ENCODE peak calls at places on chromosomes 13 and 19, in eight cellular contexts. X is body of pancreas, I is stomach, E is IMR-90, M is transverse colon, V is adrenal gland, L is testis, G is uterus. Z is an unnamed sample.

GRCh38 chr19:30691767-30692516 is 319.8 kb downstream of the ZNF536 start:
- DNase-seq in X (no peak), I (no peak), E (no peak), M (no peak), V (no peak), L (no peak), G (no peak), Z (no peak)

GRCh38 chr19:33024398-33024797 is 40.3 kb downstream of the RHPN2 start:
- DNase-seq in X (no peak), I (no peak), E (no peak), M (no peak), V (no peak), L (no peak), G (no peak), Z (no peak)

GRCh38 chr19:52398091-52398461 is 427 bp downstream of the ZNF528 start:
- DNase-seq in X (no peak), I (no peak), E (peak; percentile 1), M (peak; percentile 8), V (no peak), L (no peak), G (no peak), Z (peak; percentile 30)

GRCh38 chr13:23637813-23638212 is 67.6 kb downstream of the TNFRSF19 start:
- DNase-seq in X (no peak), I (no peak), E (no peak), M (no peak), V (no peak), L (no peak), G (no peak), Z (no peak)

GRCh38 chr19:8216357-8216756 is 7.2 kb downstream of the CERS4 start:
- DNase-seq in X (no peak), I (no peak), E (no peak), M (no peak), V (no peak), L (no peak), G (no peak), Z (no peak)

GRCh38 chr19:16889429-16889882 is 657 bp downstream of the F2RL3 start:
- DNase-seq in X (no peak), I (no peak), E (no peak), M (no peak), V (peak; percentile 68), L (peak; percentile 86), G (no peak), Z (no peak)

GRCh38 chr19:17259118-17259780 is 5.3 kb downstream of the USHBP1 start:
- DNase-seq in X (no peak), I (no peak), E (no peak), M (no peak), V (no peak), L (no peak), G (no peak), Z (no peak)

GRCh38 chr13:99122171-99122570 is 78.5 kb upstream of the UBAC2 start:
- DNase-seq in X (no peak), I (no peak), E (no peak), M (no peak), V (no peak), L (no peak), G (no peak), Z (no peak)

GRCh38 chr19:13974073-13974472 is 21.8 kb downstream of the DCAF15 start:
- DNase-seq in X (no peak), I (peak; percentile 47), E (no peak), M (no peak), V (no peak), L (peak; percentile 31), G (no peak), Z (no peak)

GRCh38 chr13:43057653-43058317 is 34.4 kb downstream of the DNAJC15 start:
- DNase-seq in X (no peak), I (no peak), E (no peak), M (no peak), V (no peak), L (no peak), G (no peak), Z (no peak)

GRCh38 chr13:71866173-71867091 is 572 bp downstream of the DACH1 start:
- DNase-seq in X (peak; percentile 38), I (peak; percentile 31), E (no peak), M (peak; percentile 24), V (peak; percentile 27), L (no peak), G (peak; percentile 12), Z (no peak)

GRCh38 chr13:98083936-98084335 is 59.0 kb upstream of the FARP1 start:
- DNase-seq in X (no peak), I (no peak), E (peak; percentile 15), M (no peak), V (no peak), L (no peak), G (no peak), Z (no peak)

GRCh38 chr13:107373551-107373950 is 805.6 kb upstream of the ARGLU1 start:
- DNase-seq in X (no peak), I (no peak), E (peak; percentile 91), M (no peak), V (no peak), L (no peak), G (no peak), Z (peak; percentile 49)

GRCh38 chr13:25171517-25172302 is at the start of gene AMER2:
- DNase-seq in X (peak; percentile 51), I (no peak), E (no peak), M (peak; percentile 11), V (peak; percentile 62), L (peak; percentile 72), G (no peak), Z (no peak)

GRCh38 chr19:34253711-34254551 is 423 bp upstream of the GARRE1 start:
- DNase-seq in X (peak; percentile 88), I (no peak), E (peak; percentile 47), M (peak; percentile 92), V (peak; percentile 85), L (no peak), G (peak; percentile 82), Z (no peak)

GRCh38 chr19:2039082-2039958 is 11.7 kb downstream of the MKNK2 start:
- DNase-seq in X (no peak), I (no peak), E (no peak), M (no peak), V (peak; percentile 75), L (no peak), G (no peak), Z (no peak)

GRCh38 chr19:1507192-1507660 is 5.6 kb downstream of the ADAMTSL5 start:
- DNase-seq in X (no peak), I (no peak), E (no peak), M (no peak), V (no peak), L (no peak), G (peak; percentile 43), Z (no peak)

GRCh38 chr13:51590966-51591627 is 6.8 kb downstream of the WDFY2 start:
- DNase-seq in X (peak; percentile 34), I (peak; percentile 41), E (peak; percentile 90), M (no peak), V (peak; percentile 76), L (peak; percentile 44), G (peak; percentile 28), Z (peak; percentile 6)

GRCh38 chr19:46716672-46717033 is 261 bp downstream of the PRKD2 start:
- DNase-seq in X (no peak), I (no peak), E (no peak), M (no peak), V (no peak), L (no peak), G (no peak), Z (no peak)

GRCh38 chr13:40666058-40666904 is at the start of gene FOXO1:
- DNase-seq in X (peak; percentile 92), I (peak; percentile 91), E (peak; percentile 74), M (peak; percentile 91), V (peak; percentile 86), L (peak; percentile 89), G (peak; percentile 88), Z (peak; percentile 94)
- TF ChIP-seq POLR2A in X (peak; percentile 98), I (no peak), E (no peak), M (peak; percentile 73), V (peak; percentile 94), L (peak; percentile 73), G (peak; percentile 100), Z (peak; percentile 63)

GRCh38 chr19:4052114-4052992 is 14.3 kb downstream of the ZBTB7A start:
- DNase-seq in X (peak; percentile 68), I (peak; percentile 81), E (peak; percentile 20), M (peak; percentile 94), V (peak; percentile 87), L (no peak), G (peak; percentile 52), Z (peak; percentile 97)

GRCh38 chr19:4051175-4052101 is 15.3 kb downstream of the ZBTB7A start:
- DNase-seq in X (no peak), I (no peak), E (peak; percentile 55), M (peak; percentile 62), V (peak; percentile 78), L (no peak), G (peak; percentile 26), Z (peak; percentile 97)

GRCh38 chr19:4054471-4055208 is 12.1 kb downstream of the ZBTB7A start:
- DNase-seq in X (no peak), I (no peak), E (no peak), M (no peak), V (no peak), L (no peak), G (no peak), Z (no peak)

GRCh38 chr19:4053423-4054324 is 13.0 kb downstream of the ZBTB7A start:
- DNase-seq in X (no peak), I (no peak), E (no peak), M (peak; percentile 70), V (no peak), L (no peak), G (peak; percentile 19), Z (no peak)

GRCh38 chr19:4052993-4053422 is 13.7 kb downstream of the ZBTB7A start:
- DNase-seq in X (no peak), I (no peak), E (no peak), M (peak; percentile 76), V (no peak), L (no peak), G (peak; percentile 28), Z (peak; percentile 77)
- TF ChIP-seq POLR2A in X (no peak), I (no peak), E (no peak), M (no peak), V (no peak), L (no peak), G (no peak), Z (no peak)

GRCh38 chr19:4379383-4380253 is 20.7 kb downstream of the SH3GL1 start:
- DNase-seq in X (peak; percentile 90), I (peak; percentile 82), E (peak; percentile 59), M (no peak), V (peak; percentile 84), L (no peak), G (peak; percentile 28), Z (peak; percentile 85)
- TF ChIP-seq POLR2A in X (no peak), I (no peak), E (no peak), M (no peak), V (no peak), L (no peak), G (no peak), Z (no peak)

GRCh38 chr19:11164879-11165406 is 9.4 kb upstream of the SPC24 start:
- DNase-seq in X (no peak), I (peak; percentile 65), E (peak; percentile 61), M (peak; percentile 70), V (peak; percentile 55), L (peak; percentile 79), G (peak; percentile 96), Z (no peak)
- TF ChIP-seq POLR2A in X (no peak), I (no peak), E (no peak), M (no peak), V (no peak), L (no peak), G (peak; percentile 25), Z (no peak)

Z was measured in H54.